ENCODE peak calls at places on chromosomes 3 and 15, in six cellular contexts. H, U, C, P, B and A are unnamed samples.

GRCh38 chr15:53586815-53587214 is 172.6 kb downstream of the WDR72 start:
- DNase-seq in H (no peak), U (no peak), C (peak), P (no peak), B (peak), A (peak)

GRCh38 chr3:27632431-27633223 is 89.5 kb downstream of the EOMES start:
- DNase-seq in H (peak), U (peak), C (peak), P (peak), B (peak), A (no peak)

GRCh38 chr3:28948685-28949084 is 332.2 kb upstream of the RBMS3 start:
- DNase-seq in H (no peak), U (no peak), C (no peak), P (no peak), B (no peak), A (no peak)

GRCh38 chr3:151347432-151347831 is 18.1 kb upstream of the P2RY13 start:
- DNase-seq in H (no peak), U (no peak), C (no peak), P (no peak), B (peak), A (no peak)

GRCh38 chr3:129618186-129618820 is 11.8 kb upstream of the PLXND1 start:
- DNase-seq in H (peak), U (no peak), C (no peak), P (no peak), B (no peak), A (no peak)

GRCh38 chr3:183975981-183976662 is 41.6 kb downstream of the ABCC5 start:
- DNase-seq in H (no peak), U (no peak), C (peak), P (no peak), B (no peak), A (no peak)

GRCh38 chr3:99013077-99013476 is 111.6 kb upstream of the DCBLD2 start:
- DNase-seq in H (no peak), U (no peak), C (no peak), P (no peak), B (no peak), A (no peak)

GRCh38 chr3:196666001-196666867 is 26.7 kb downstream of the NRROS start:
- DNase-seq in H (no peak), U (no peak), C (peak), P (no peak), B (no peak), A (no peak)

GRCh38 chr3:120743081-120743365 is 479 bp downstream of the GTF2E1 start:
- DNase-seq in H (no peak), U (no peak), C (peak), P (no peak), B (no peak), A (no peak)

GRCh38 chr3:52401551-52401950 is 43.4 kb downstream of the SEMA3G start:
- DNase-seq in H (peak), U (peak), C (no peak), P (no peak), B (peak), A (no peak)

GRCh38 chr15:83323296-83323711 is 38.8 kb upstream of the BNC1 start:
- DNase-seq in H (no peak), U (no peak), C (peak), P (no peak), B (no peak), A (no peak)

GRCh38 chr3:185439745-185440466 is 58.9 kb downstream of the TMEM41A start:
- DNase-seq in H (no peak), U (no peak), C (no peak), P (no peak), B (no peak), A (no peak)

GRCh38 chr15:73789491-73790240 is 36.5 kb upstream of the INSYN1 start:
- DNase-seq in H (no peak), U (no peak), C (no peak), P (no peak), B (no peak), A (no peak)
- TF ChIP-seq CTCF in H (no peak), U (no peak), C (no peak), P (no peak), B (no peak), A (no peak)

GRCh38 chr15:69860921-69861320 is 236.8 kb downstream of the TLE3 start:
- DNase-seq in H (no peak), U (no peak), C (no peak), P (no peak), B (no peak), A (no peak)

GRCh38 chr15:69863446-69863845 is 234.3 kb downstream of the TLE3 start:
- DNase-seq in H (no peak), U (no peak), C (no peak), P (no peak), B (no peak), A (no peak)

GRCh38 chr15:69861331-69862171 is 236.2 kb downstream of the TLE3 start:
- DNase-seq in H (no peak), U (no peak), C (no peak), P (no peak), B (no peak), A (no peak)

GRCh38 chr15:69860316-69860715 is 237.4 kb downstream of the TLE3 start:
- DNase-seq in H (no peak), U (no peak), C (no peak), P (no peak), B (no peak), A (no peak)

GRCh38 chr15:69862540-69862939 is 235.2 kb downstream of the TLE3 start:
- DNase-seq in H (no peak), U (no peak), C (peak), P (no peak), B (no peak), A (no peak)
- TF ChIP-seq CTCF in H (no peak), U (no peak), C (no peak), P (no peak), B (no peak), A (no peak)

GRCh38 chr15:77070500-77071337 is at the start of gene TSPAN3:
- DNase-seq in H (peak), U (peak), C (peak), P (peak), B (peak), A (peak)

GRCh38 chr15:77074350-77074749 is 3.4 kb upstream of the TSPAN3 start:
- DNase-seq in H (no peak), U (no peak), C (no peak), P (no peak), B (no peak), A (no peak)

GRCh38 chr15:77076325-77076915 is 5.5 kb upstream of the TSPAN3 start:
- DNase-seq in H (no peak), U (no peak), C (no peak), P (no peak), B (no peak), A (no peak)

GRCh38 chr15:77071338-77072223 is 672 bp upstream of the TSPAN3 start:
- DNase-seq in H (no peak), U (no peak), C (peak), P (no peak), B (no peak), A (no peak)

DNA sequence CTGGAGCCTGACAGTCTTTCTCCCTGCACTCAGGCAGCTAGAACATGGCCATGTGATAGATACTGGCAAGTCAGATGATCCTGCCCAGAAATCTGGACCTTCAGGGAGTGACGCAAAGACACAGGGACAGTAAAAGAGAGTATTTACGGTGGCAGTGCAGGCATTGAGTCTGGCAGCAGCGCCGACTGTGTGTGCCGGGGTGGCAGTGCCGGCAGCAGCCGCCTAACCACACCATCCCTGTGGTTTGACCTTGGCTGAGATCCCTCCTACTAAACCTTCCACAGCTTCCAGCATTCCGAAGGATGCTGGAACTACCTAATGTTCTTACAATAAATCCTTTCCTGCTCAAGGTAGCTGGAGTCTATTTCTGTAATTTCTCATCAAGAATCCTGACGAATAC is 4.6 kb upstream of the TSPAN3 start:
- DNase-seq in H (no peak), U (no peak), C (no peak), P (no peak), B (no peak), A (no peak)
- TF ChIP-seq CTCF in H (no peak), U (no peak), C (no peak), P (no peak), B (no peak), A (no peak)

DNA sequence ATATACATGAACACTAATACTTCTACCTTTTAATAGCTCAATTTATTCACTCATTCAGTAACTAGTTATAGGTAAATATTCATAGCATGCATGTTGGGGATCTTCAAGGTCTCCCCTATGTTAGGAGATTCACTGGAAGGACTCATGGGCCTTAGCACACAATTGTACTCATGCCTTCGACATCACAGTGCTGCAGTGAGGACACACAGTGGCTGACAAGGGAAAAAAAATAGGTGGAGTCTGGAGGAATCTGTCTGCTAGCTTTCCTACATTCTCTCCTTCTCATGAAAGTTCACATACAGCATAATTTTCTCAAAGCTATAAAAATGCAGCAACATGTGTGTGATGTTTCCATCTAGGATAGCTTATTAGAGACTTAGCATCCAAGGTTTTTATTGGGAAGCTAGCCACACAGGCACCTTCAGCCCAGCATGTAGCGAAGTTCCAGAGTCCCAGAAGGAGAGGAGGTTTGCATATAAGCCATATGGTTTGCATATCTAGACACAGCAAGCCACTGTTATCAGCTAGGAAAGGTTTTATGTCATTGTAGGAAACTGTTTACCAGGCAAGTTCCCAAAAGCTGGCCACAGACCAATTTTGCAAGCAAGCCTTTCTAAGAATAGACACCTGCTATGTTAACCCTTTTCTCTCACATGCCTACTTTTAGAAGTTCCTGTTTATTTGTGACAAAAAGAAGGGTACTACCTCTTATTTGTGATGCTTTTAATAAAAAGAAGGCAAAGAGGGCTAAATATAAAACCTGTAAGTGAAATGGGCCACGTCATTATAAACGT is 46.4 kb downstream of the MORC1 start:
- DNase-seq in H (no peak), U (no peak), C (no peak), P (no peak), B (no peak), A (no peak)
- TF ChIP-seq CTCF in H (no peak), U (no peak), C (no peak), P (no peak), B (no peak), A (no peak)